ENCODE peak calls at places on chromosomes 7 and 10, in six cellular contexts. One of them, this sample, is unnamed.

GRCh38 chr7:112481833-112482669 is 1.3 kb downstream of the LSMEM1 start:
- DNase-seq in cardiac muscle cell: peak; percentile 72
- DNase-seq in SJSA1: peak; percentile 73
- DNase-seq in esophagus squamous epithelium: no peak
- DNase-seq in effector memory CD4-positive, alpha-beta T cell: no peak
- DNase-seq in upper lobe of right lung: no peak
- DNase-seq in this sample: no peak

GRCh38 chr7:101232141-101232821 is 5.3 kb downstream of the CLDN15 start:
- DNase-seq in effector memory CD4-positive, alpha-beta T cell: no peak
- DNase-seq in SJSA1: no peak
- DNase-seq in esophagus squamous epithelium: no peak
- DNase-seq in cardiac muscle cell: no peak
- DNase-seq in upper lobe of right lung: peak; percentile 84
- DNase-seq in this sample: peak; percentile 90

GRCh38 chr10:132156382-132156781 is 30.4 kb upstream of the DPYSL4 start:
- DNase-seq in upper lobe of right lung: no peak
- DNase-seq in SJSA1: no peak
- DNase-seq in cardiac muscle cell: no peak
- DNase-seq in effector memory CD4-positive, alpha-beta T cell: no peak
- DNase-seq in esophagus squamous epithelium: no peak
- DNase-seq in this sample: no peak

GRCh38 chr7:50315739-50316671 is 11.5 kb downstream of the IKZF1 start:
- DNase-seq in upper lobe of right lung: no peak
- DNase-seq in SJSA1: no peak
- DNase-seq in effector memory CD4-positive, alpha-beta T cell: no peak
- DNase-seq in cardiac muscle cell: no peak
- DNase-seq in esophagus squamous epithelium: no peak
- DNase-seq in this sample: no peak

GRCh38 chr7:114375914-114376313 is 38.7 kb upstream of the FOXP2 start:
- DNase-seq in cardiac muscle cell: no peak
- DNase-seq in SJSA1: no peak
- DNase-seq in upper lobe of right lung: no peak
- DNase-seq in esophagus squamous epithelium: no peak
- DNase-seq in effector memory CD4-positive, alpha-beta T cell: no peak
- DNase-seq in this sample: no peak

GRCh38 chr10:97901381-97901780 is 51.7 kb downstream of the GOLGA7B start:
- DNase-seq in esophagus squamous epithelium: no peak
- DNase-seq in effector memory CD4-positive, alpha-beta T cell: no peak
- DNase-seq in SJSA1: no peak
- DNase-seq in cardiac muscle cell: no peak
- DNase-seq in upper lobe of right lung: no peak
- DNase-seq in this sample: no peak

GRCh38 chr7:22481726-22482125 is 18.3 kb downstream of the STEAP1B start:
- DNase-seq in cardiac muscle cell: peak; percentile 13
- DNase-seq in effector memory CD4-positive, alpha-beta T cell: no peak
- DNase-seq in upper lobe of right lung: no peak
- DNase-seq in esophagus squamous epithelium: no peak
- DNase-seq in SJSA1: no peak
- DNase-seq in this sample: peak; percentile 18

GRCh38 chr7:26627871-26628270 is 236.5 kb downstream of the SKAP2 start:
- DNase-seq in effector memory CD4-positive, alpha-beta T cell: no peak
- DNase-seq in cardiac muscle cell: no peak
- DNase-seq in upper lobe of right lung: no peak
- DNase-seq in esophagus squamous epithelium: no peak
- DNase-seq in SJSA1: no peak
- DNase-seq in this sample: no peak

GRCh38 chr10:35466661-35467060 is 130.4 kb downstream of the CCNY start:
- DNase-seq in effector memory CD4-positive, alpha-beta T cell: no peak
- DNase-seq in cardiac muscle cell: no peak
- DNase-seq in SJSA1: no peak
- DNase-seq in upper lobe of right lung: no peak
- DNase-seq in esophagus squamous epithelium: no peak
- DNase-seq in this sample: no peak

GRCh38 chr10:80137926-80138325 is 5.4 kb downstream of the PLAC9 start:
- DNase-seq in effector memory CD4-positive, alpha-beta T cell: no peak
- DNase-seq in upper lobe of right lung: no peak
- DNase-seq in SJSA1: peak; percentile 38
- DNase-seq in cardiac muscle cell: no peak
- DNase-seq in esophagus squamous epithelium: no peak
- DNase-seq in this sample: no peak

GRCh38 chr7:116801092-116801710 is 61.2 kb upstream of the CAPZA2 start:
- DNase-seq in SJSA1: peak; percentile 53
- DNase-seq in esophagus squamous epithelium: no peak
- DNase-seq in effector memory CD4-positive, alpha-beta T cell: no peak
- DNase-seq in upper lobe of right lung: no peak
- DNase-seq in cardiac muscle cell: peak; percentile 34
- DNase-seq in this sample: peak; percentile 62

GRCh38 chr10:43452356-43452914 is 15.5 kb downstream of the ZNF487 start:
- DNase-seq in upper lobe of right lung: no peak
- DNase-seq in SJSA1: no peak
- DNase-seq in cardiac muscle cell: no peak
- DNase-seq in esophagus squamous epithelium: no peak
- DNase-seq in effector memory CD4-positive, alpha-beta T cell: no peak
- DNase-seq in this sample: no peak

GRCh38 chr10:100004805-100005510 is 4.8 kb downstream of the DNMBP start:
- DNase-seq in cardiac muscle cell: no peak
- DNase-seq in upper lobe of right lung: no peak
- DNase-seq in esophagus squamous epithelium: no peak
- DNase-seq in effector memory CD4-positive, alpha-beta T cell: no peak
- DNase-seq in SJSA1: no peak
- DNase-seq in this sample: no peak

GRCh38 chr7:30879139-30880089 is 32.2 kb upstream of the AQP1 start:
- DNase-seq in SJSA1: no peak
- DNase-seq in upper lobe of right lung: no peak
- DNase-seq in esophagus squamous epithelium: no peak
- DNase-seq in cardiac muscle cell: no peak
- DNase-seq in effector memory CD4-positive, alpha-beta T cell: no peak
- DNase-seq in this sample: no peak

GRCh38 chr7:107150375-107151073 is 18.3 kb upstream of the HBP1 start:
- DNase-seq in SJSA1: peak; percentile 62
- DNase-seq in upper lobe of right lung: no peak
- DNase-seq in cardiac muscle cell: peak; percentile 87
- DNase-seq in esophagus squamous epithelium: no peak
- DNase-seq in effector memory CD4-positive, alpha-beta T cell: peak; percentile 47
- DNase-seq in this sample: peak; percentile 63

GRCh38 chr10:110226926-110227641 is 19.7 kb downstream of the MXI1 start:
- DNase-seq in cardiac muscle cell: peak; percentile 49
- DNase-seq in esophagus squamous epithelium: peak; percentile 93
- DNase-seq in effector memory CD4-positive, alpha-beta T cell: peak; percentile 74
- DNase-seq in SJSA1: no peak
- DNase-seq in upper lobe of right lung: peak; percentile 91
- DNase-seq in this sample: peak; percentile 51

GRCh38 chr7:66974986-66975590 is 20.3 kb downstream of the SBDS start:
- DNase-seq in effector memory CD4-positive, alpha-beta T cell: no peak
- DNase-seq in esophagus squamous epithelium: no peak
- DNase-seq in upper lobe of right lung: no peak
- DNase-seq in cardiac muscle cell: no peak
- DNase-seq in SJSA1: no peak
- DNase-seq in this sample: no peak

GRCh38 chr10:86047588-86047987 is 319.0 kb downstream of the GRID1 start:
- DNase-seq in upper lobe of right lung: no peak
- DNase-seq in esophagus squamous epithelium: no peak
- DNase-seq in cardiac muscle cell: no peak
- DNase-seq in effector memory CD4-positive, alpha-beta T cell: no peak
- DNase-seq in SJSA1: no peak
- DNase-seq in this sample: no peak

GRCh38 chr10:101140084-101140949 is 9.2 kb downstream of the TLX1 start:
- DNase-seq in esophagus squamous epithelium: no peak
- DNase-seq in effector memory CD4-positive, alpha-beta T cell: no peak
- DNase-seq in cardiac muscle cell: no peak
- DNase-seq in SJSA1: no peak
- DNase-seq in upper lobe of right lung: no peak
- DNase-seq in this sample: no peak

GRCh38 chr10:101142533-101143353 is 11.6 kb downstream of the TLX1 start:
- DNase-seq in effector memory CD4-positive, alpha-beta T cell: no peak
- DNase-seq in SJSA1: no peak
- DNase-seq in cardiac muscle cell: no peak
- DNase-seq in upper lobe of right lung: no peak
- DNase-seq in esophagus squamous epithelium: no peak
- DNase-seq in this sample: no peak

GRCh38 chr10:101139421-101139911 is 8.4 kb downstream of the TLX1 start:
- DNase-seq in SJSA1: no peak
- DNase-seq in esophagus squamous epithelium: no peak
- DNase-seq in effector memory CD4-positive, alpha-beta T cell: no peak
- DNase-seq in upper lobe of right lung: no peak
- DNase-seq in cardiac muscle cell: peak; percentile 37
- DNase-seq in this sample: no peak

GRCh38 chr10:101141622-101142532 is 10.8 kb downstream of the TLX1 start:
- DNase-seq in SJSA1: peak; percentile 76
- DNase-seq in upper lobe of right lung: peak; percentile 91
- DNase-seq in cardiac muscle cell: peak; percentile 84
- DNase-seq in effector memory CD4-positive, alpha-beta T cell: peak; percentile 53
- DNase-seq in esophagus squamous epithelium: no peak
- DNase-seq in this sample: peak; percentile 82

DNA sequence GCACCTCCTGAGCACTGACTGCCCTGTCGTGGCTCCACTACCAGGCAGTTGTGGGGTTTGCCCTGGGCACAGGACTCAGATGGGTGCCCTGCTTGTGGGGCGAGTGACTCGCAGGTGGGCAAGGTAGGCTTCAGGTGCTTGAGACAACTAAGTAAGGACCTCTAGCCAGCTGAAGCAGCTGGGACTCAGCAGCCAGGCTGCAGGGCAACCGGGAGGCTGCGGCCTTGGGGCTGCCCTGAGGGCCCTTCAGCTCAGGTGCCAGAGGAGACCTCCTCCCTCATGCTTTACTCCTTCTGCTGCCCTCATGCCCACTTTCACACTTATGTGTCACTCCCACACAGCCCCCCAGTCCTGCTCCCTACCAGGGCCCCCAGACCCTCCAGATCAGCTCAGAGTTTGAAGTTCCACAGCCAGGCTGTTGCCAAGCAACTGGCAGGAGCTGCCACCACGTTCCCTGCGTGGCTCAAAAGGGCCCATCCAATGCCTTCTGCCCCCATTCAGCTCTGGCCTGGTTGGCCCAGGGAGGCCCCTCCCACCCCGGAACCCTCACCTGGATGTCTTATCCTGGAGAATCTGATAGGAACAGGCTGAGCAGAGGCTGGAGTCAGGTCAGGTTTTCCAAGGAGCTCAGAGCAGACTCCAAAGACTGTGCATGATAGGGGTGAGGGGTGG is 10.0 kb downstream of the TLX1 start:
- DNase-seq in cardiac muscle cell: no peak
- DNase-seq in upper lobe of right lung: no peak
- DNase-seq in SJSA1: no peak
- DNase-seq in esophagus squamous epithelium: no peak
- DNase-seq in effector memory CD4-positive, alpha-beta T cell: no peak
- DNase-seq in this sample: no peak
- H3K27me3 ChIP-seq in cardiac muscle cell: peaks cover 100% of the 10 kb centered on the region
- H3K27me3 ChIP-seq in upper lobe of right lung: peaks cover 99% of the 10 kb centered on the region
- H3K27me3 ChIP-seq in SJSA1: peaks cover 95% of the 10 kb centered on the region
- H3K27me3 ChIP-seq in esophagus squamous epithelium: peaks cover 71% of the 10 kb centered on the region
- H3K27me3 ChIP-seq in effector memory CD4-positive, alpha-beta T cell: peaks cover 94% of the 10 kb centered on the region
- H3K27me3 ChIP-seq in this sample: peaks cover 75% of the 10 kb centered on the region

GRCh38 chr7:76133164-76133775 is 68.4 kb upstream of the SRRM3 start:
- DNase-seq in cardiac muscle cell: no peak
- DNase-seq in SJSA1: no peak
- DNase-seq in effector memory CD4-positive, alpha-beta T cell: no peak
- DNase-seq in esophagus squamous epithelium: no peak
- DNase-seq in upper lobe of right lung: no peak
- DNase-seq in this sample: no peak

GRCh38 chr7:76131872-76132271 is 69.8 kb upstream of the SRRM3 start:
- DNase-seq in effector memory CD4-positive, alpha-beta T cell: no peak
- DNase-seq in esophagus squamous epithelium: no peak
- DNase-seq in cardiac muscle cell: no peak
- DNase-seq in SJSA1: no peak
- DNase-seq in upper lobe of right lung: no peak
- DNase-seq in this sample: no peak

GRCh38 chr7:76126632-76127031 is 75.1 kb upstream of the SRRM3 start:
- DNase-seq in cardiac muscle cell: no peak
- DNase-seq in effector memory CD4-positive, alpha-beta T cell: no peak
- DNase-seq in SJSA1: no peak
- DNase-seq in esophagus squamous epithelium: no peak
- DNase-seq in upper lobe of right lung: no peak
- DNase-seq in this sample: no peak

GRCh38 chr7:76129366-76129765 is 72.3 kb upstream of the SRRM3 start:
- DNase-seq in SJSA1: no peak
- DNase-seq in esophagus squamous epithelium: no peak
- DNase-seq in upper lobe of right lung: no peak
- DNase-seq in cardiac muscle cell: peak; percentile 78
- DNase-seq in effector memory CD4-positive, alpha-beta T cell: no peak
- DNase-seq in this sample: no peak

DNA sequence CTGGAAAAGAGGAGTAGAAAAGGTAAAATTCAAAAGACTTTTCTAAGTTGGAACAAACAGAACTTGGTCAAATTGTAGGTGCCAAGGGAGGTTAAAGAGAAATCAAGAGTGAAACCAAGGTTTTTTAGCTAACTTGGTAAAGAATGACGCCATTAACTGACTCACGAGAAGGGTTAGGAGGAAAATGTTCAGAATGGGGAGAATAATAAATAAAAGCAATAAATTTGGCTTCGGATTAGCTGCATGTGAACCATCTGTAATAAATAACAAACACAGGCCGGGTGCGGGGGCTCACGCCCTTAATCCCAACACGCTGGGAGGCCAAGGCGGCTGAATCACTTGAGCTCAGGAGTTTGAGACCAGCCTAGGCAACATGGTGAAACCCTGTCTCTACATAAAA is 71.9 kb upstream of the SRRM3 start:
- DNase-seq in esophagus squamous epithelium: no peak
- DNase-seq in cardiac muscle cell: no peak
- DNase-seq in upper lobe of right lung: no peak
- DNase-seq in effector memory CD4-positive, alpha-beta T cell: no peak
- DNase-seq in SJSA1: no peak
- DNase-seq in this sample: no peak
- H3K4me3 ChIP-seq in esophagus squamous epithelium: no peak overlapping the region
- H3K4me3 ChIP-seq in cardiac muscle cell: no peak overlapping the region
- H3K4me3 ChIP-seq in upper lobe of right lung: no peak overlapping the region
- H3K4me3 ChIP-seq in effector memory CD4-positive, alpha-beta T cell: no peak overlapping the region
- H3K4me3 ChIP-seq in SJSA1: no peak overlapping the region
- H3K4me3 ChIP-seq in this sample: no peak overlapping the region

GRCh38 chr7:3916146-3916545 is 615.1 kb downstream of the SDK1 start:
- DNase-seq in upper lobe of right lung: no peak
- DNase-seq in SJSA1: peak; percentile 75
- DNase-seq in cardiac muscle cell: peak; percentile 17
- DNase-seq in effector memory CD4-positive, alpha-beta T cell: no peak
- DNase-seq in esophagus squamous epithelium: no peak
- DNase-seq in this sample: no peak

GRCh38 chr7:3915337-3915865 is 614.3 kb downstream of the SDK1 start:
- DNase-seq in SJSA1: peak; percentile 7
- DNase-seq in esophagus squamous epithelium: no peak
- DNase-seq in cardiac muscle cell: no peak
- DNase-seq in upper lobe of right lung: no peak
- DNase-seq in effector memory CD4-positive, alpha-beta T cell: no peak
- DNase-seq in this sample: no peak

GRCh38 chr7:3911685-3912084 is 610.6 kb downstream of the SDK1 start:
- DNase-seq in upper lobe of right lung: no peak
- DNase-seq in esophagus squamous epithelium: no peak
- DNase-seq in cardiac muscle cell: no peak
- DNase-seq in effector memory CD4-positive, alpha-beta T cell: no peak
- DNase-seq in SJSA1: no peak
- DNase-seq in this sample: no peak

GRCh38 chr7:3912291-3912690 is 611.2 kb downstream of the SDK1 start:
- DNase-seq in SJSA1: no peak
- DNase-seq in effector memory CD4-positive, alpha-beta T cell: no peak
- DNase-seq in cardiac muscle cell: no peak
- DNase-seq in upper lobe of right lung: no peak
- DNase-seq in esophagus squamous epithelium: no peak
- DNase-seq in this sample: no peak

GRCh38 chr7:3914385-3914784 is 613.3 kb downstream of the SDK1 start:
- DNase-seq in SJSA1: no peak
- DNase-seq in cardiac muscle cell: no peak
- DNase-seq in esophagus squamous epithelium: no peak
- DNase-seq in upper lobe of right lung: no peak
- DNase-seq in effector memory CD4-positive, alpha-beta T cell: no peak
- DNase-seq in this sample: no peak
- H3K4me1 ChIP-seq in SJSA1: peaks cover 16% of the 10 kb centered on the region
- H3K4me1 ChIP-seq in cardiac muscle cell: no peaks in the 10 kb centered on the region
- H3K4me1 ChIP-seq in esophagus squamous epithelium: peaks cover 11% of the 10 kb centered on the region
- H3K4me1 ChIP-seq in upper lobe of right lung: no peaks in the 10 kb centered on the region
- H3K4me1 ChIP-seq in effector memory CD4-positive, alpha-beta T cell: no peaks in the 10 kb centered on the region
- H3K4me1 ChIP-seq in this sample: no peaks in the 10 kb centered on the region

GRCh38 chr7:1641661-1642260 is 28.3 kb upstream of the ELFN1 start:
- DNase-seq in SJSA1: no peak
- DNase-seq in cardiac muscle cell: no peak
- DNase-seq in esophagus squamous epithelium: no peak
- DNase-seq in effector memory CD4-positive, alpha-beta T cell: no peak
- DNase-seq in upper lobe of right lung: no peak
- DNase-seq in this sample: no peak
- H3K27me3 ChIP-seq in SJSA1: peaks cover 13% of the 10 kb centered on the region
- H3K27me3 ChIP-seq in cardiac muscle cell: no peaks in the 10 kb centered on the region
- H3K27me3 ChIP-seq in esophagus squamous epithelium: no peaks in the 10 kb centered on the region
- H3K27me3 ChIP-seq in effector memory CD4-positive, alpha-beta T cell: no peaks in the 10 kb centered on the region
- H3K27me3 ChIP-seq in upper lobe of right lung: peaks cover 36% of the 10 kb centered on the region
- H3K27me3 ChIP-seq in this sample: peaks cover 5% of the 10 kb centered on the region